ENCODE peak calls at places on chromosome 15, in six cellular contexts. One of them, this sample, is unnamed.
A peak's percentile ranks its signal among the peaks of the same experiment; 100 is the strongest.

GRCh38 chr15:31606261-31606669 is 279.6 kb downstream of the KLF13 start:
- DNase-seq in transverse colon: no peak
- DNase-seq in neural progenitor cell: no peak
- DNase-seq in fibroblast of lung: peak; percentile 83
- DNase-seq in right cardiac atrium: no peak
- DNase-seq in suprapubic skin: no peak
- DNase-seq in this sample: no peak

GRCh38 chr15:22884344-22884743 is 45.9 kb downstream of the NIPA2 start:
- DNase-seq in suprapubic skin: no peak
- DNase-seq in transverse colon: no peak
- DNase-seq in right cardiac atrium: no peak
- DNase-seq in neural progenitor cell: peak; percentile 16
- DNase-seq in fibroblast of lung: no peak
- DNase-seq in this sample: no peak

GRCh38 chr15:55485273-55485672 is 22.8 kb downstream of the DNAAF4 start:
- DNase-seq in transverse colon: no peak
- DNase-seq in neural progenitor cell: no peak
- DNase-seq in right cardiac atrium: no peak
- DNase-seq in suprapubic skin: no peak
- DNase-seq in fibroblast of lung: no peak
- DNase-seq in this sample: no peak

GRCh38 chr15:90064931-90065681 is 37.2 kb downstream of the IDH2 start:
- DNase-seq in right cardiac atrium: peak; percentile 91
- DNase-seq in fibroblast of lung: no peak
- DNase-seq in suprapubic skin: no peak
- DNase-seq in transverse colon: no peak
- DNase-seq in neural progenitor cell: no peak
- DNase-seq in this sample: no peak

GRCh38 chr15:61829514-61829889 is 230.7 kb downstream of the VPS13C start:
- DNase-seq in transverse colon: no peak
- DNase-seq in right cardiac atrium: peak; percentile 60
- DNase-seq in fibroblast of lung: no peak
- DNase-seq in suprapubic skin: no peak
- DNase-seq in neural progenitor cell: no peak
- DNase-seq in this sample: no peak

GRCh38 chr15:52520421-52520820 is 8.3 kb downstream of the MYO5A start:
- DNase-seq in neural progenitor cell: no peak
- DNase-seq in right cardiac atrium: no peak
- DNase-seq in suprapubic skin: no peak
- DNase-seq in fibroblast of lung: no peak
- DNase-seq in transverse colon: no peak
- DNase-seq in this sample: no peak

GRCh38 chr15:73371812-73372211 is 3.1 kb upstream of the HCN4 start:
- DNase-seq in right cardiac atrium: no peak
- DNase-seq in fibroblast of lung: no peak
- DNase-seq in transverse colon: no peak
- DNase-seq in suprapubic skin: no peak
- DNase-seq in neural progenitor cell: no peak
- DNase-seq in this sample: no peak

GRCh38 chr15:72796210-72796514 is 12.6 kb upstream of the ADPGK start:
- DNase-seq in neural progenitor cell: no peak
- DNase-seq in transverse colon: no peak
- DNase-seq in fibroblast of lung: no peak
- DNase-seq in suprapubic skin: no peak
- DNase-seq in right cardiac atrium: no peak
- DNase-seq in this sample: peak; percentile 55

GRCh38 chr15:85168642-85169173 is 187.1 kb downstream of the PDE8A start:
- DNase-seq in suprapubic skin: no peak
- DNase-seq in neural progenitor cell: peak; percentile 62
- DNase-seq in transverse colon: peak; percentile 57
- DNase-seq in right cardiac atrium: no peak
- DNase-seq in fibroblast of lung: peak; percentile 21
- DNase-seq in this sample: no peak

GRCh38 chr15:64599716-64600115 is 139.3 kb downstream of the ZNF609 start:
- DNase-seq in right cardiac atrium: no peak
- DNase-seq in neural progenitor cell: no peak
- DNase-seq in transverse colon: no peak
- DNase-seq in fibroblast of lung: no peak
- DNase-seq in suprapubic skin: no peak
- DNase-seq in this sample: peak; percentile 59

GRCh38 chr15:46365612-46366011 is 730.8 kb downstream of the SQOR start:
- DNase-seq in suprapubic skin: no peak
- DNase-seq in fibroblast of lung: peak; percentile 73
- DNase-seq in transverse colon: no peak
- DNase-seq in neural progenitor cell: no peak
- DNase-seq in right cardiac atrium: no peak
- DNase-seq in this sample: no peak

GRCh38 chr15:79047676-79048439 is 42.7 kb downstream of the RASGRF1 start:
- DNase-seq in fibroblast of lung: no peak
- DNase-seq in transverse colon: no peak
- DNase-seq in neural progenitor cell: no peak
- DNase-seq in suprapubic skin: no peak
- DNase-seq in right cardiac atrium: no peak
- DNase-seq in this sample: no peak

GRCh38 chr15:100201376-100202280 is 140.1 kb downstream of the ADAMTS17 start:
- DNase-seq in neural progenitor cell: no peak
- DNase-seq in transverse colon: no peak
- DNase-seq in fibroblast of lung: no peak
- DNase-seq in suprapubic skin: no peak
- DNase-seq in right cardiac atrium: no peak
- DNase-seq in this sample: no peak

GRCh38 chr15:89809093-89809786 is 5.4 kb downstream of the ANPEP start:
- DNase-seq in transverse colon: no peak
- DNase-seq in suprapubic skin: no peak
- DNase-seq in fibroblast of lung: peak; percentile 52
- DNase-seq in neural progenitor cell: peak; percentile 57
- DNase-seq in right cardiac atrium: no peak
- DNase-seq in this sample: no peak

GRCh38 chr15:99146661-99147060 is 41.8 kb downstream of the SYNM start:
- DNase-seq in neural progenitor cell: no peak
- DNase-seq in transverse colon: no peak
- DNase-seq in suprapubic skin: peak; percentile 59
- DNase-seq in right cardiac atrium: no peak
- DNase-seq in fibroblast of lung: no peak
- DNase-seq in this sample: no peak

GRCh38 chr15:101641894-101642293 is 10.3 kb downstream of the TM2D3 start:
- DNase-seq in suprapubic skin: no peak
- DNase-seq in transverse colon: no peak
- DNase-seq in neural progenitor cell: no peak
- DNase-seq in right cardiac atrium: no peak
- DNase-seq in fibroblast of lung: no peak
- DNase-seq in this sample: no peak

GRCh38 chr15:101641134-101641764 is 10.9 kb downstream of the TM2D3 start:
- DNase-seq in neural progenitor cell: peak; percentile 65
- DNase-seq in suprapubic skin: peak; percentile 86
- DNase-seq in fibroblast of lung: peak; percentile 79
- DNase-seq in right cardiac atrium: peak; percentile 74
- DNase-seq in transverse colon: peak; percentile 84
- DNase-seq in this sample: peak; percentile 62

GRCh38 chr15:101646652-101647051 is 5.5 kb downstream of the TM2D3 start:
- DNase-seq in fibroblast of lung: no peak
- DNase-seq in right cardiac atrium: peak; percentile 65
- DNase-seq in neural progenitor cell: no peak
- DNase-seq in transverse colon: no peak
- DNase-seq in suprapubic skin: no peak
- DNase-seq in this sample: no peak

GRCh38 chr15:101637549-101638318 is 14.4 kb downstream of the TM2D3 start:
- DNase-seq in right cardiac atrium: no peak
- DNase-seq in transverse colon: peak; percentile 33
- DNase-seq in neural progenitor cell: no peak
- DNase-seq in fibroblast of lung: no peak
- DNase-seq in suprapubic skin: no peak
- DNase-seq in this sample: no peak

GRCh38 chr15:101642361-101642760 is 9.8 kb downstream of the TM2D3 start:
- DNase-seq in transverse colon: no peak
- DNase-seq in right cardiac atrium: no peak
- DNase-seq in suprapubic skin: no peak
- DNase-seq in neural progenitor cell: no peak
- DNase-seq in fibroblast of lung: no peak
- DNase-seq in this sample: no peak
- H3K4me3 ChIP-seq in transverse colon: no peak overlapping the region
- H3K4me3 ChIP-seq in right cardiac atrium: no peak overlapping the region
- H3K4me3 ChIP-seq in suprapubic skin: no peak overlapping the region
- H3K4me3 ChIP-seq in neural progenitor cell: no peak overlapping the region
- H3K4me3 ChIP-seq in fibroblast of lung: no peak overlapping the region
- H3K4me3 ChIP-seq in this sample: no peak overlapping the region

GRCh38 chr15:86398986-86399677 is 319.5 kb downstream of the AGBL1 start:
- DNase-seq in right cardiac atrium: peak; percentile 59
- DNase-seq in neural progenitor cell: no peak
- DNase-seq in transverse colon: no peak
- DNase-seq in suprapubic skin: no peak
- DNase-seq in fibroblast of lung: no peak
- DNase-seq in this sample: no peak

GRCh38 chr15:86394866-86395265 is 315.2 kb downstream of the AGBL1 start:
- DNase-seq in right cardiac atrium: no peak
- DNase-seq in neural progenitor cell: no peak
- DNase-seq in transverse colon: no peak
- DNase-seq in suprapubic skin: no peak
- DNase-seq in fibroblast of lung: no peak
- DNase-seq in this sample: no peak
- H3K4me1 ChIP-seq in right cardiac atrium: no peaks in the 10 kb centered on the region
- H3K4me1 ChIP-seq in neural progenitor cell: no peaks in the 10 kb centered on the region
- H3K4me1 ChIP-seq in transverse colon: no peaks in the 10 kb centered on the region
- H3K4me1 ChIP-seq in suprapubic skin: no peaks in the 10 kb centered on the region
- H3K4me1 ChIP-seq in fibroblast of lung: no peaks in the 10 kb centered on the region
- H3K4me1 ChIP-seq in this sample: no peaks in the 10 kb centered on the region

GRCh38 chr15:97627634-97628033 is 332.9 kb upstream of the ARRDC4 start:
- DNase-seq in transverse colon: no peak
- DNase-seq in suprapubic skin: no peak
- DNase-seq in neural progenitor cell: no peak
- DNase-seq in fibroblast of lung: no peak
- DNase-seq in right cardiac atrium: no peak
- DNase-seq in this sample: no peak
- H3K9me3 ChIP-seq in transverse colon: no peaks in the 10 kb centered on the region
- H3K9me3 ChIP-seq in suprapubic skin: no peaks in the 10 kb centered on the region
- H3K9me3 ChIP-seq in neural progenitor cell: no peaks in the 10 kb centered on the region
- H3K9me3 ChIP-seq in fibroblast of lung: no peaks in the 10 kb centered on the region
- H3K9me3 ChIP-seq in right cardiac atrium: no peaks in the 10 kb centered on the region
- H3K9me3 ChIP-seq in this sample: no peaks in the 10 kb centered on the region

DNA sequence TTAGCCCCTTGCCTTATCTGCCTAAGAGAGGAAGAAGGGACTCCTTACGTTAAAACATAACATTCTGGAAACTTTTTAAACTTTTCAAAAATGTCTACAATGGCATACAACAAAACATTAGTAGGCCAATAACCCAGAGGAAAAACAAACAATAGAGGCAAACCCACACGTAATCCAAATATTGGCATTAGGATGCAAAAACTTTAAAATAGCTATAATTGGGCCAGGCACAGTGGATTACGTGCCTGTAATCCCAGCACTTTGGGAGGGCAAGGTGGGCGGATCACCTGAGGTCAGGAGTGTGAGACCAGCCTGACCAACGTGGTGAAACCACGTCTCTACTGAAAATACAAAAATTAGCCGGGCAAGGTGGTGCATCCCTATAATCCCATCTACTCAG is 134.9 kb downstream of the AQP9 start:
- DNase-seq in right cardiac atrium: no peak
- DNase-seq in suprapubic skin: no peak
- DNase-seq in neural progenitor cell: no peak
- DNase-seq in transverse colon: no peak
- DNase-seq in fibroblast of lung: no peak
- DNase-seq in this sample: no peak
- H3K4me3 ChIP-seq in right cardiac atrium: no peak overlapping the region
- H3K4me3 ChIP-seq in suprapubic skin: no peak overlapping the region
- H3K4me3 ChIP-seq in neural progenitor cell: no peak overlapping the region
- H3K4me3 ChIP-seq in transverse colon: no peak overlapping the region
- H3K4me3 ChIP-seq in fibroblast of lung: no peak overlapping the region
- H3K4me3 ChIP-seq in this sample: no peak overlapping the region

DNA sequence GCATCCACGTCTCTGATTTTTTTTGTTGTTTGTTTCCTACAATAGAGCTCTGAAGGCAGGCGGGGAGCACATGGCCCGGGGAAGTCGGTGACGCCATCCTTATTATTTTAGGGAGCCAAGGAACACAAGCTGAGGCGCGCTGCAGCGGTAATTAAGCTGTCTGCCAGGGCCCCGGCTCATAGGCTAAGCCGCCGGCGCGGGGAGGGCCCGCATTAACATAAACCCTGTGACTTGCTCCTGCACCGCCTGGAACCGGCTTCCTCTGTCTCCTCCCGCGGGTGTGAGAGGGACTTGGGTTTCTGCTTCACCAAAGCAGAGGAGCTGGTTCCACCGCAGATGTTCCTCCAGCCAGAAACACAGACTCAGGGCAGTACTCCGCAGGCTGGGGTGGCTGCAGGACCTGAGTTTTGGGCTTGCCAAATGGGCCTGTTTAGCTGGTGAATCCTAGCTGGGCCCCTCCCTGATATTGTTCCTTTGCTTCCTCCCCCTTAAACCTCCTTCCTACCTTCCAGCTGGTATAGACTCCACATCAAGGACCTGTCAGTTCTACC is 25.3 kb downstream of the ANP32A start:
- DNase-seq in suprapubic skin: peak; percentile 95
- DNase-seq in right cardiac atrium: peak; percentile 96
- DNase-seq in neural progenitor cell: peak; percentile 96
- DNase-seq in transverse colon: peak; percentile 90
- DNase-seq in fibroblast of lung: peak; percentile 74
- DNase-seq in this sample: no peak
- H3K4me1 ChIP-seq in suprapubic skin: peaks cover 86% of the 10 kb centered on the region
- H3K4me1 ChIP-seq in right cardiac atrium: peaks cover 63% of the 10 kb centered on the region
- H3K4me1 ChIP-seq in neural progenitor cell: peaks cover 56% of the 10 kb centered on the region
- H3K4me1 ChIP-seq in transverse colon: peaks cover 60% of the 10 kb centered on the region
- H3K4me1 ChIP-seq in fibroblast of lung: peaks cover 5% of the 10 kb centered on the region
- H3K4me1 ChIP-seq in this sample: no peaks in the 10 kb centered on the region

This sample was measured in SJSA1.